ENCODE peak calls at places on chromosomes 16 and 17, in nine cellular contexts. One of them, this sample, is unnamed.

GRCh38 chr17:64174686-64175456 is 44.9 kb upstream of the ERN1 start:
- DNase-seq in BE2C: no peak
- DNase-seq in MG63: no peak
- DNase-seq in LHCN-M2: peak; percentile 91
- DNase-seq in NCI-H2081: no peak
- DNase-seq in NCI-H2171 treated with DMSO at 0.1 percent for 48 hours: no peak
- DNase-seq in SK-MEL-5: peak; percentile 94
- DNase-seq in H7: no peak
- DNase-seq in right lobe of liver: no peak
- DNase-seq in this sample: no peak

GRCh38 chr16:23508589-23509440 is 1.5 kb downstream of the GGA2 start:
- DNase-seq in MG63: no peak
- DNase-seq in BE2C: no peak
- DNase-seq in NCI-H2171 treated with DMSO at 0.1 percent for 48 hours: peak; percentile 77
- DNase-seq in LHCN-M2: no peak
- DNase-seq in right lobe of liver: no peak
- DNase-seq in NCI-H2081: no peak
- DNase-seq in H7: peak; percentile 47
- DNase-seq in SK-MEL-5: no peak
- DNase-seq in this sample: no peak

GRCh38 chr17:55722742-55723487 is at the start of gene TMEM100:
- DNase-seq in NCI-H2171 treated with DMSO at 0.1 percent for 48 hours: no peak
- DNase-seq in NCI-H2081: no peak
- DNase-seq in right lobe of liver: no peak
- DNase-seq in LHCN-M2: peak; percentile 92
- DNase-seq in MG63: peak; percentile 39
- DNase-seq in SK-MEL-5: peak; percentile 60
- DNase-seq in BE2C: peak; percentile 51
- DNase-seq in H7: no peak
- DNase-seq in this sample: no peak

GRCh38 chr17:44266402-44267164 is 1.4 kb downstream of the SLC4A1 start:
- DNase-seq in SK-MEL-5: no peak
- DNase-seq in right lobe of liver: no peak
- DNase-seq in LHCN-M2: peak; percentile 13
- DNase-seq in H7: peak; percentile 61
- DNase-seq in MG63: no peak
- DNase-seq in NCI-H2081: no peak
- DNase-seq in BE2C: no peak
- DNase-seq in NCI-H2171 treated with DMSO at 0.1 percent for 48 hours: no peak
- DNase-seq in this sample: no peak

GRCh38 chr16:50861926-50862325 is 120.0 kb downstream of the CYLD start:
- DNase-seq in SK-MEL-5: peak; percentile 81
- DNase-seq in BE2C: no peak
- DNase-seq in MG63: no peak
- DNase-seq in LHCN-M2: peak; percentile 42
- DNase-seq in right lobe of liver: no peak
- DNase-seq in NCI-H2081: no peak
- DNase-seq in NCI-H2171 treated with DMSO at 0.1 percent for 48 hours: no peak
- DNase-seq in H7: no peak
- DNase-seq in this sample: no peak

GRCh38 chr17:21295036-21295952 is 10.8 kb downstream of the MAP2K3 start:
- DNase-seq in NCI-H2081: peak; percentile 5
- DNase-seq in LHCN-M2: no peak
- DNase-seq in NCI-H2171 treated with DMSO at 0.1 percent for 48 hours: peak; percentile 70
- DNase-seq in H7: peak; percentile 57
- DNase-seq in right lobe of liver: no peak
- DNase-seq in BE2C: peak; percentile 62
- DNase-seq in SK-MEL-5: no peak
- DNase-seq in MG63: no peak
- DNase-seq in this sample: no peak

GRCh38 chr16:15682105-15682570 is 32.1 kb downstream of the NDE1 start:
- DNase-seq in BE2C: peak; percentile 51
- DNase-seq in MG63: peak; percentile 79
- DNase-seq in H7: peak; percentile 48
- DNase-seq in right lobe of liver: no peak
- DNase-seq in SK-MEL-5: peak; percentile 90
- DNase-seq in NCI-H2081: peak; percentile 10
- DNase-seq in LHCN-M2: peak; percentile 83
- DNase-seq in NCI-H2171 treated with DMSO at 0.1 percent for 48 hours: no peak
- DNase-seq in this sample: peak; percentile 10

GRCh38 chr17:16304832-16305231 is 48.4 kb downstream of the CENPV start:
- DNase-seq in NCI-H2171 treated with DMSO at 0.1 percent for 48 hours: peak; percentile 33
- DNase-seq in MG63: peak; percentile 2
- DNase-seq in BE2C: peak; percentile 12
- DNase-seq in right lobe of liver: no peak
- DNase-seq in NCI-H2081: peak; percentile 37
- DNase-seq in LHCN-M2: peak; percentile 36
- DNase-seq in SK-MEL-5: peak; percentile 68
- DNase-seq in H7: peak; percentile 61
- DNase-seq in this sample: no peak

GRCh38 chr16:22370038-22370541 is 4.3 kb downstream of the CDR2 start:
- DNase-seq in SK-MEL-5: no peak
- DNase-seq in BE2C: no peak
- DNase-seq in right lobe of liver: no peak
- DNase-seq in LHCN-M2: peak; percentile 68
- DNase-seq in H7: no peak
- DNase-seq in NCI-H2081: no peak
- DNase-seq in NCI-H2171 treated with DMSO at 0.1 percent for 48 hours: no peak
- DNase-seq in MG63: no peak
- DNase-seq in this sample: no peak

GRCh38 chr16:65353183-65353582 is 231.3 kb upstream of the CDH11 start:
- DNase-seq in SK-MEL-5: no peak
- DNase-seq in NCI-H2081: no peak
- DNase-seq in MG63: no peak
- DNase-seq in LHCN-M2: no peak
- DNase-seq in NCI-H2171 treated with DMSO at 0.1 percent for 48 hours: no peak
- DNase-seq in right lobe of liver: no peak
- DNase-seq in H7: no peak
- DNase-seq in BE2C: no peak
- DNase-seq in this sample: no peak

GRCh38 chr17:81040791-81041337 is 5.9 kb downstream of the BAIAP2 start:
- DNase-seq in right lobe of liver: no peak
- DNase-seq in H7: peak; percentile 95
- DNase-seq in BE2C: no peak
- DNase-seq in LHCN-M2: no peak
- DNase-seq in MG63: peak; percentile 45
- DNase-seq in NCI-H2081: no peak
- DNase-seq in SK-MEL-5: peak; percentile 66
- DNase-seq in NCI-H2171 treated with DMSO at 0.1 percent for 48 hours: no peak
- DNase-seq in this sample: no peak

GRCh38 chr16:212999-213398 is 16.2 kb downstream of the LUC7L start:
- DNase-seq in NCI-H2081: no peak
- DNase-seq in right lobe of liver: no peak
- DNase-seq in MG63: no peak
- DNase-seq in LHCN-M2: no peak
- DNase-seq in NCI-H2171 treated with DMSO at 0.1 percent for 48 hours: no peak
- DNase-seq in SK-MEL-5: no peak
- DNase-seq in BE2C: no peak
- DNase-seq in H7: no peak
- DNase-seq in this sample: no peak

GRCh38 chr17:29565643-29566472 is 979 bp downstream of the ABHD15 start:
- DNase-seq in NCI-H2081: peak; percentile 69
- DNase-seq in right lobe of liver: peak; percentile 72
- DNase-seq in H7: peak; percentile 90
- DNase-seq in MG63: no peak
- DNase-seq in SK-MEL-5: no peak
- DNase-seq in BE2C: no peak
- DNase-seq in LHCN-M2: no peak
- DNase-seq in NCI-H2171 treated with DMSO at 0.1 percent for 48 hours: peak; percentile 63
- DNase-seq in this sample: peak; percentile 76

GRCh38 chr16:69522732-69523404 is 42.9 kb upstream of the NFAT5 start:
- DNase-seq in NCI-H2171 treated with DMSO at 0.1 percent for 48 hours: peak; percentile 84
- DNase-seq in H7: peak; percentile 52
- DNase-seq in right lobe of liver: no peak
- DNase-seq in SK-MEL-5: peak; percentile 11
- DNase-seq in MG63: peak; percentile 4
- DNase-seq in NCI-H2081: no peak
- DNase-seq in LHCN-M2: peak; percentile 22
- DNase-seq in BE2C: peak; percentile 67
- DNase-seq in this sample: no peak

GRCh38 chr17:39001703-39002637 is 34.8 kb upstream of the FBXO47 start:
- DNase-seq in NCI-H2081: no peak
- DNase-seq in LHCN-M2: peak; percentile 74
- DNase-seq in SK-MEL-5: peak; percentile 72
- DNase-seq in MG63: peak; percentile 57
- DNase-seq in NCI-H2171 treated with DMSO at 0.1 percent for 48 hours: no peak
- DNase-seq in right lobe of liver: peak; percentile 58
- DNase-seq in H7: peak; percentile 35
- DNase-seq in BE2C: no peak
- DNase-seq in this sample: no peak

GRCh38 chr17:48995332-48995870 is 1.8 kb upstream of the IGF2BP1 start:
- DNase-seq in SK-MEL-5: peak; percentile 26
- DNase-seq in LHCN-M2: no peak
- DNase-seq in right lobe of liver: no peak
- DNase-seq in BE2C: peak; percentile 23
- DNase-seq in H7: peak; percentile 74
- DNase-seq in MG63: peak; percentile 33
- DNase-seq in NCI-H2171 treated with DMSO at 0.1 percent for 48 hours: no peak
- DNase-seq in NCI-H2081: no peak
- DNase-seq in this sample: no peak

GRCh38 chr16:53678155-53678554 is 25.5 kb downstream of the RPGRIP1L start:
- DNase-seq in SK-MEL-5: no peak
- DNase-seq in NCI-H2171 treated with DMSO at 0.1 percent for 48 hours: no peak
- DNase-seq in H7: no peak
- DNase-seq in BE2C: no peak
- DNase-seq in MG63: no peak
- DNase-seq in right lobe of liver: no peak
- DNase-seq in NCI-H2081: no peak
- DNase-seq in LHCN-M2: no peak
- DNase-seq in this sample: no peak

GRCh38 chr17:47889734-47890529 is 6.1 kb upstream of the SP2 start:
- DNase-seq in LHCN-M2: peak; percentile 71
- DNase-seq in BE2C: peak; percentile 91
- DNase-seq in NCI-H2081: peak; percentile 87
- DNase-seq in SK-MEL-5: peak; percentile 83
- DNase-seq in right lobe of liver: peak; percentile 90
- DNase-seq in NCI-H2171 treated with DMSO at 0.1 percent for 48 hours: peak; percentile 65
- DNase-seq in H7: peak; percentile 80
- DNase-seq in MG63: peak; percentile 74
- DNase-seq in this sample: peak; percentile 91

GRCh38 chr17:57776366-57776765 is 31.3 kb upstream of the CCDC182 start:
- DNase-seq in MG63: no peak
- DNase-seq in SK-MEL-5: no peak
- DNase-seq in NCI-H2171 treated with DMSO at 0.1 percent for 48 hours: no peak
- DNase-seq in right lobe of liver: no peak
- DNase-seq in LHCN-M2: no peak
- DNase-seq in H7: no peak
- DNase-seq in NCI-H2081: no peak
- DNase-seq in BE2C: no peak
- DNase-seq in this sample: no peak

GRCh38 chr16:89409161-89409711 is 81.1 kb downstream of the ANKRD11 start:
- DNase-seq in BE2C: no peak
- DNase-seq in NCI-H2171 treated with DMSO at 0.1 percent for 48 hours: no peak
- DNase-seq in H7: no peak
- DNase-seq in LHCN-M2: no peak
- DNase-seq in SK-MEL-5: no peak
- DNase-seq in NCI-H2081: no peak
- DNase-seq in right lobe of liver: no peak
- DNase-seq in MG63: no peak
- DNase-seq in this sample: no peak

GRCh38 chr16:85173981-85174751 is 61.9 kb upstream of the CIBAR2 start:
- DNase-seq in SK-MEL-5: no peak
- DNase-seq in H7: peak; percentile 75
- DNase-seq in LHCN-M2: peak; percentile 77
- DNase-seq in NCI-H2171 treated with DMSO at 0.1 percent for 48 hours: peak; percentile 77
- DNase-seq in MG63: peak; percentile 76
- DNase-seq in NCI-H2081: peak; percentile 58
- DNase-seq in BE2C: peak; percentile 92
- DNase-seq in right lobe of liver: peak; percentile 75
- DNase-seq in this sample: no peak

GRCh38 chr17:70138309-70138865 is 30.9 kb upstream of the KCNJ2 start:
- DNase-seq in BE2C: no peak
- DNase-seq in right lobe of liver: no peak
- DNase-seq in H7: no peak
- DNase-seq in NCI-H2081: no peak
- DNase-seq in SK-MEL-5: peak; percentile 53
- DNase-seq in MG63: no peak
- DNase-seq in LHCN-M2: no peak
- DNase-seq in NCI-H2171 treated with DMSO at 0.1 percent for 48 hours: no peak
- DNase-seq in this sample: no peak

GRCh38 chr17:19646788-19647696 is 1.5 kb upstream of the ALDH3A2 start:
- DNase-seq in BE2C: no peak
- DNase-seq in NCI-H2081: peak; percentile 22
- DNase-seq in right lobe of liver: no peak
- DNase-seq in LHCN-M2: peak; percentile 46
- DNase-seq in NCI-H2171 treated with DMSO at 0.1 percent for 48 hours: peak; percentile 45
- DNase-seq in SK-MEL-5: peak; percentile 13
- DNase-seq in H7: no peak
- DNase-seq in MG63: peak; percentile 47
- DNase-seq in this sample: no peak

GRCh38 chr17:80377798-80378197 is 37.2 kb upstream of the ENDOV start:
- DNase-seq in right lobe of liver: no peak
- DNase-seq in H7: no peak
- DNase-seq in NCI-H2081: no peak
- DNase-seq in NCI-H2171 treated with DMSO at 0.1 percent for 48 hours: no peak
- DNase-seq in MG63: no peak
- DNase-seq in BE2C: no peak
- DNase-seq in LHCN-M2: no peak
- DNase-seq in SK-MEL-5: no peak
- DNase-seq in this sample: no peak

GRCh38 chr16:57805176-57805575 is 2.9 kb upstream of the KIFC3 start:
- DNase-seq in LHCN-M2: no peak
- DNase-seq in BE2C: no peak
- DNase-seq in NCI-H2081: no peak
- DNase-seq in SK-MEL-5: no peak
- DNase-seq in right lobe of liver: no peak
- DNase-seq in NCI-H2171 treated with DMSO at 0.1 percent for 48 hours: no peak
- DNase-seq in MG63: no peak
- DNase-seq in H7: no peak
- DNase-seq in this sample: no peak

GRCh38 chr16:21130811-21131210 is 19.8 kb downstream of the DNAH3 start:
- DNase-seq in SK-MEL-5: no peak
- DNase-seq in BE2C: no peak
- DNase-seq in LHCN-M2: no peak
- DNase-seq in right lobe of liver: no peak
- DNase-seq in NCI-H2171 treated with DMSO at 0.1 percent for 48 hours: no peak
- DNase-seq in H7: no peak
- DNase-seq in MG63: no peak
- DNase-seq in NCI-H2081: no peak
- DNase-seq in this sample: no peak

GRCh38 chr17:37725601-37726146 is 19.2 kb downstream of the HNF1B start:
- DNase-seq in BE2C: no peak
- DNase-seq in MG63: no peak
- DNase-seq in NCI-H2081: no peak
- DNase-seq in NCI-H2171 treated with DMSO at 0.1 percent for 48 hours: no peak
- DNase-seq in H7: peak; percentile 64
- DNase-seq in LHCN-M2: no peak
- DNase-seq in right lobe of liver: no peak
- DNase-seq in SK-MEL-5: no peak
- DNase-seq in this sample: no peak

GRCh38 chr16:23119570-23119969 is 29.7 kb downstream of the USP31 start:
- DNase-seq in SK-MEL-5: no peak
- DNase-seq in NCI-H2081: no peak
- DNase-seq in MG63: no peak
- DNase-seq in BE2C: no peak
- DNase-seq in H7: no peak
- DNase-seq in LHCN-M2: peak; percentile 36
- DNase-seq in right lobe of liver: no peak
- DNase-seq in NCI-H2171 treated with DMSO at 0.1 percent for 48 hours: peak; percentile 77
- DNase-seq in this sample: no peak

GRCh38 chr17:59561042-59561441 is 4.4 kb upstream of the DHX40 start:
- DNase-seq in SK-MEL-5: peak; percentile 95
- DNase-seq in H7: peak; percentile 62
- DNase-seq in right lobe of liver: no peak
- DNase-seq in NCI-H2171 treated with DMSO at 0.1 percent for 48 hours: no peak
- DNase-seq in MG63: no peak
- DNase-seq in BE2C: peak; percentile 20
- DNase-seq in NCI-H2081: no peak
- DNase-seq in LHCN-M2: peak; percentile 31
- DNase-seq in this sample: no peak

GRCh38 chr16:50266337-50267091 is at the start of gene ADCY7:
- DNase-seq in MG63: peak; percentile 88
- DNase-seq in NCI-H2081: no peak
- DNase-seq in LHCN-M2: peak; percentile 86
- DNase-seq in H7: peak; percentile 87
- DNase-seq in BE2C: peak; percentile 86
- DNase-seq in right lobe of liver: peak; percentile 72
- DNase-seq in NCI-H2171 treated with DMSO at 0.1 percent for 48 hours: peak; percentile 69
- DNase-seq in SK-MEL-5: peak; percentile 25
- DNase-seq in this sample: no peak

GRCh38 chr17:78862073-78863023 is 21.7 kb upstream of the USP36 start:
- DNase-seq in BE2C: no peak
- DNase-seq in LHCN-M2: peak; percentile 98
- DNase-seq in right lobe of liver: no peak
- DNase-seq in H7: no peak
- DNase-seq in SK-MEL-5: peak; percentile 98
- DNase-seq in MG63: peak; percentile 98
- DNase-seq in NCI-H2171 treated with DMSO at 0.1 percent for 48 hours: no peak
- DNase-seq in NCI-H2081: peak; percentile 22
- DNase-seq in this sample: peak; percentile 44